ENCODE peak calls at places on chromosomes 4 and X, in four cellular contexts. One of them, this sample, is unnamed.

GRCh38 chr4:185792384-185793146 is 19.4 kb downstream of the SORBS2 start:
- DNase-seq in NCI-H510A: peak; percentile 16
- DNase-seq in stomach: no peak
- DNase-seq in AG09319: peak; percentile 27
- DNase-seq in this sample: peak; percentile 61

GRCh38 chr4:122612540-122612939 is 8.3 kb downstream of the IL21 start:
- DNase-seq in AG09319: no peak
- DNase-seq in stomach: no peak
- DNase-seq in NCI-H510A: no peak
- DNase-seq in this sample: no peak

GRCh38 chr4:67549123-67549522 is 3.8 kb upstream of the CENPC start:
- DNase-seq in stomach: no peak
- DNase-seq in AG09319: no peak
- DNase-seq in NCI-H510A: no peak
- DNase-seq in this sample: no peak

GRCh38 chrX:106932960-106933537 is 12.8 kb downstream of the CLDN2 start:
- DNase-seq in AG09319: no peak
- DNase-seq in stomach: no peak
- DNase-seq in NCI-H510A: no peak
- DNase-seq in this sample: no peak

GRCh38 chrX:111483140-111483539 is 28.3 kb upstream of the SERTM2 start:
- DNase-seq in NCI-H510A: no peak
- DNase-seq in stomach: no peak
- DNase-seq in AG09319: no peak
- DNase-seq in this sample: no peak

GRCh38 chrX:45344597-45344996 is 143.9 kb upstream of the DIPK2B start:
- DNase-seq in NCI-H510A: no peak
- DNase-seq in AG09319: peak; percentile 70
- DNase-seq in stomach: no peak
- DNase-seq in this sample: peak; percentile 33

GRCh38 chr4:5973033-5973432 is 45.2 kb downstream of the C4orf50 start:
- DNase-seq in AG09319: no peak
- DNase-seq in NCI-H510A: no peak
- DNase-seq in stomach: peak; percentile 17
- DNase-seq in this sample: no peak

GRCh38 chr4:67288964-67289363 is 256.3 kb downstream of the CENPC start:
- DNase-seq in NCI-H510A: peak; percentile 8
- DNase-seq in stomach: no peak
- DNase-seq in AG09319: no peak
- DNase-seq in this sample: no peak

GRCh38 chr4:107468812-107469211 is 251.2 kb downstream of the PAPSS1 start:
- DNase-seq in stomach: no peak
- DNase-seq in AG09319: no peak
- DNase-seq in NCI-H510A: no peak
- DNase-seq in this sample: no peak

GRCh38 chr4:123102897-123103489 is 180.6 kb upstream of the NUDT6 start:
- DNase-seq in NCI-H510A: no peak
- DNase-seq in AG09319: peak; percentile 24
- DNase-seq in stomach: no peak
- DNase-seq in this sample: no peak

GRCh38 chr4:24564488-24564887 is 19.9 kb downstream of the DHX15 start:
- DNase-seq in AG09319: no peak
- DNase-seq in stomach: no peak
- DNase-seq in NCI-H510A: no peak
- DNase-seq in this sample: no peak

GRCh38 chrX:5051831-5052491 is 1176.7 kb downstream of the NLGN4X start:
- DNase-seq in AG09319: peak; percentile 1
- DNase-seq in NCI-H510A: no peak
- DNase-seq in stomach: no peak
- DNase-seq in this sample: no peak

GRCh38 chr4:113760852-113761681 is 471 bp downstream of the CAMK2D start:
- DNase-seq in stomach: peak; percentile 76
- DNase-seq in NCI-H510A: peak; percentile 53
- DNase-seq in AG09319: no peak
- DNase-seq in this sample: no peak

GRCh38 chrX:136694491-136695087 is 46.6 kb downstream of the CD40LG start:
- DNase-seq in stomach: no peak
- DNase-seq in NCI-H510A: no peak
- DNase-seq in AG09319: peak; percentile 15
- DNase-seq in this sample: peak; percentile 7

GRCh38 chr4:57764840-57765239 is 654.7 kb upstream of the IGFBP7 start:
- DNase-seq in stomach: no peak
- DNase-seq in NCI-H510A: no peak
- DNase-seq in AG09319: no peak
- DNase-seq in this sample: no peak

GRCh38 chrX:125953769-125954168 is 212.3 kb downstream of the DCAF12L2 start:
- DNase-seq in NCI-H510A: no peak
- DNase-seq in AG09319: no peak
- DNase-seq in stomach: no peak
- DNase-seq in this sample: no peak

GRCh38 chrX:54067741-54068140 is 23.5 kb upstream of the PHF8 start:
- DNase-seq in stomach: no peak
- DNase-seq in NCI-H510A: no peak
- DNase-seq in AG09319: no peak
- DNase-seq in this sample: no peak

GRCh38 chr4:4694296-4694772 is 152.5 kb upstream of the STX18 start:
- DNase-seq in stomach: no peak
- DNase-seq in NCI-H510A: peak; percentile 20
- DNase-seq in AG09319: no peak
- DNase-seq in this sample: no peak

GRCh38 chrX:120642871-120643270 is 13.0 kb upstream of the C1GALT1C1 start:
- DNase-seq in NCI-H510A: no peak
- DNase-seq in stomach: no peak
- DNase-seq in AG09319: no peak
- DNase-seq in this sample: no peak

GRCh38 chrX:69083361-69083760 is 81.9 kb downstream of the PJA1 start:
- DNase-seq in NCI-H510A: no peak
- DNase-seq in stomach: no peak
- DNase-seq in AG09319: no peak
- DNase-seq in this sample: no peak

GRCh38 chr4:99885063-99885664 is 9.1 kb downstream of the LAMTOR3 start:
- DNase-seq in stomach: no peak
- DNase-seq in AG09319: peak; percentile 28
- DNase-seq in NCI-H510A: no peak
- DNase-seq in this sample: peak; percentile 16

GRCh38 chrX:149950681-149951080 is 12.4 kb upstream of the EOLA2 start:
- DNase-seq in AG09319: peak; percentile 42
- DNase-seq in NCI-H510A: no peak
- DNase-seq in stomach: no peak
- DNase-seq in this sample: peak; percentile 38

GRCh38 chr4:109979932-109980717 is 67.4 kb downstream of the EGF start:
- DNase-seq in AG09319: no peak
- DNase-seq in NCI-H510A: no peak
- DNase-seq in stomach: no peak
- DNase-seq in this sample: no peak

GRCh38 chrX:45322820-45323219 is 122.1 kb upstream of the DIPK2B start:
- DNase-seq in AG09319: no peak
- DNase-seq in stomach: no peak
- DNase-seq in NCI-H510A: no peak
- DNase-seq in this sample: no peak

GRCh38 chr4:171932238-171932637 is 119.0 kb downstream of the GALNTL6 start:
- DNase-seq in NCI-H510A: no peak
- DNase-seq in stomach: no peak
- DNase-seq in AG09319: no peak
- DNase-seq in this sample: no peak

GRCh38 chr4:36053931-36054330 is 190.4 kb downstream of the ARAP2 start:
- DNase-seq in NCI-H510A: no peak
- DNase-seq in stomach: no peak
- DNase-seq in AG09319: no peak
- DNase-seq in this sample: no peak

GRCh38 chr4:76687730-76688441 is 210.1 kb downstream of the SOWAHB start:
- DNase-seq in stomach: no peak
- DNase-seq in AG09319: no peak
- DNase-seq in NCI-H510A: no peak
- DNase-seq in this sample: no peak

GRCh38 chr4:182878633-182879495 is 38.3 kb downstream of the DCTD start:
- DNase-seq in stomach: no peak
- DNase-seq in NCI-H510A: no peak
- DNase-seq in AG09319: no peak
- DNase-seq in this sample: no peak

GRCh38 chr4:94181815-94182214 is 25.9 kb upstream of the SMARCAD1 start:
- DNase-seq in stomach: no peak
- DNase-seq in NCI-H510A: no peak
- DNase-seq in AG09319: no peak
- DNase-seq in this sample: no peak